ENCODE peak calls at places on chromosomes 6 and 20, in eight cellular contexts. L is breast epithelium; H is RWPE1; Z is AG10803; O is A549; D is fibroblast of the aortic adventitia; Y is CD4-positive, alpha-beta T cell; W is WTC11. P is an unnamed sample.

GRCh38 chr6:78487401-78487800 is 379.9 kb upstream of the IRAK1BP1 start:
- DNase-seq in L (no peak), H (no peak), Z (peak; percentile 33), O (no peak), D (no peak), Y (no peak), W (no peak), P (no peak)

GRCh38 chr6:28725890-28726348 is 197.9 kb downstream of the TRIM27 start:
- DNase-seq in L (no peak), H (no peak), Z (no peak), O (no peak), D (no peak), Y (no peak), W (peak; percentile 77), P (no peak)

GRCh38 chr6:11083956-11084355 is 9.7 kb upstream of the SMIM13 start:
- DNase-seq in L (no peak), H (no peak), Z (no peak), O (no peak), D (no peak), Y (no peak), W (no peak), P (no peak)

GRCh38 chr6:33788694-33789549 is at the start of gene LEMD2:
- DNase-seq in L (peak; percentile 91), H (peak; percentile 88), Z (peak; percentile 94), O (peak; percentile 81), D (peak; percentile 93), Y (peak; percentile 82), W (peak; percentile 91), P (peak; percentile 91)

GRCh38 chr6:89559487-89559886 is 79.1 kb downstream of the LYRM2 start:
- DNase-seq in L (no peak), H (no peak), Z (no peak), O (no peak), D (no peak), Y (no peak), W (peak; percentile 32), P (no peak)

GRCh38 chr6:150751296-150751695 is 114.2 kb upstream of the MTHFD1L start:
- DNase-seq in L (no peak), H (no peak), Z (peak; percentile 83), O (no peak), D (peak; percentile 33), Y (no peak), W (no peak), P (no peak)

GRCh38 chr6:41824571-41825569 is 37.4 kb downstream of the TOMM6 start:
- DNase-seq in L (no peak), H (no peak), Z (no peak), O (peak; percentile 28), D (no peak), Y (no peak), W (no peak), P (no peak)

GRCh38 chr6:26476893-26477292 is 19.1 kb downstream of the BTN2A1 start:
- DNase-seq in L (no peak), H (no peak), Z (no peak), O (no peak), D (no peak), Y (no peak), W (no peak), P (no peak)

GRCh38 chr6:3751730-3752537 is 421 bp upstream of the PXDC1 start:
- DNase-seq in L (peak; percentile 86), H (peak; percentile 82), Z (peak; percentile 94), O (peak; percentile 81), D (peak; percentile 92), Y (peak; percentile 20), W (peak; percentile 79), P (peak; percentile 91)
- TF ChIP-seq CTCF in L (peak; percentile 50), H (peak; percentile 65), Z (peak; percentile 32), O (peak; percentile 10), D (peak; percentile 51), Y (no peak), W (no peak), P (peak; percentile 72)

GRCh38 chr20:48406462-48407235 is 421.1 kb downstream of the PREX1 start:
- DNase-seq in L (no peak), H (no peak), Z (no peak), O (no peak), D (no peak), Y (no peak), W (no peak), P (no peak)

GRCh38 chr20:48403362-48403761 is 424.4 kb downstream of the PREX1 start:
- DNase-seq in L (no peak), H (no peak), Z (no peak), O (no peak), D (no peak), Y (no peak), W (no peak), P (no peak)

GRCh38 chr20:48407710-48408109 is 420.1 kb downstream of the PREX1 start:
- DNase-seq in L (no peak), H (no peak), Z (no peak), O (no peak), D (no peak), Y (no peak), W (no peak), P (no peak)

GRCh38 chr20:48405909-48406308 is 421.9 kb downstream of the PREX1 start:
- DNase-seq in L (no peak), H (no peak), Z (no peak), O (no peak), D (no peak), Y (no peak), W (peak; percentile 55), P (no peak)

DNA sequence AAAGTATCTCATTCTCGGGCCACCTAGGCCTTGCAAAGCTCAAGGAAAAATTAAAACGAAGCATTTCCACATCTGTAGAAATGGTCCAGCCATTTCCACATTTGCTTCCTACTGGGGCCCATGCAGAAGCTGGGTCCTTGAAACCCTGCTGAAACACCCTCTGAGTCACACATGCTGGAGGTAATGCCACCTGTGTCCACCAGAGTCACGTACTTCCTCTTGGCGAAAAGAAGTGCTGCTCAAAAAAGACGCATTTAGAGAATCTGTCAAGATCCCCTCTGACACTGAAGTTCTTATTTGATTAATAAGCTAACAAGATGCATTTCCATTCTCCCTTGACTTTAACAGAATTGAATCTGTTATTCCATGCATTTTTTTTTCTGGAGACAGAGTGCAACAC is 423.2 kb downstream of the PREX1 start:
- DNase-seq in L (no peak), H (peak; percentile 30), Z (no peak), O (peak; percentile 13), D (no peak), Y (no peak), W (no peak), P (no peak)
- TF ChIP-seq CTCF in L (no peak), H (no peak), Z (no peak), O (no peak), D (peak; percentile 8), Y (no peak), W (no peak), P (peak; percentile 55)

GRCh38 chr6:117546674-117547073 is 55.6 kb downstream of the GOPC start:
- DNase-seq in L (no peak), H (no peak), Z (no peak), O (no peak), D (no peak), Y (no peak), W (no peak), P (no peak)

GRCh38 chr6:117549606-117550005 is 52.7 kb downstream of the GOPC start:
- DNase-seq in L (no peak), H (no peak), Z (no peak), O (no peak), D (no peak), Y (no peak), W (no peak), P (no peak)

GRCh38 chr6:117550078-117550600 is 52.2 kb downstream of the GOPC start:
- DNase-seq in L (no peak), H (no peak), Z (no peak), O (no peak), D (no peak), Y (no peak), W (no peak), P (no peak)

GRCh38 chr6:117548797-117549301 is 53.5 kb downstream of the GOPC start:
- DNase-seq in L (no peak), H (peak; percentile 80), Z (peak; percentile 36), O (no peak), D (peak; percentile 71), Y (no peak), W (no peak), P (no peak)

DNA sequence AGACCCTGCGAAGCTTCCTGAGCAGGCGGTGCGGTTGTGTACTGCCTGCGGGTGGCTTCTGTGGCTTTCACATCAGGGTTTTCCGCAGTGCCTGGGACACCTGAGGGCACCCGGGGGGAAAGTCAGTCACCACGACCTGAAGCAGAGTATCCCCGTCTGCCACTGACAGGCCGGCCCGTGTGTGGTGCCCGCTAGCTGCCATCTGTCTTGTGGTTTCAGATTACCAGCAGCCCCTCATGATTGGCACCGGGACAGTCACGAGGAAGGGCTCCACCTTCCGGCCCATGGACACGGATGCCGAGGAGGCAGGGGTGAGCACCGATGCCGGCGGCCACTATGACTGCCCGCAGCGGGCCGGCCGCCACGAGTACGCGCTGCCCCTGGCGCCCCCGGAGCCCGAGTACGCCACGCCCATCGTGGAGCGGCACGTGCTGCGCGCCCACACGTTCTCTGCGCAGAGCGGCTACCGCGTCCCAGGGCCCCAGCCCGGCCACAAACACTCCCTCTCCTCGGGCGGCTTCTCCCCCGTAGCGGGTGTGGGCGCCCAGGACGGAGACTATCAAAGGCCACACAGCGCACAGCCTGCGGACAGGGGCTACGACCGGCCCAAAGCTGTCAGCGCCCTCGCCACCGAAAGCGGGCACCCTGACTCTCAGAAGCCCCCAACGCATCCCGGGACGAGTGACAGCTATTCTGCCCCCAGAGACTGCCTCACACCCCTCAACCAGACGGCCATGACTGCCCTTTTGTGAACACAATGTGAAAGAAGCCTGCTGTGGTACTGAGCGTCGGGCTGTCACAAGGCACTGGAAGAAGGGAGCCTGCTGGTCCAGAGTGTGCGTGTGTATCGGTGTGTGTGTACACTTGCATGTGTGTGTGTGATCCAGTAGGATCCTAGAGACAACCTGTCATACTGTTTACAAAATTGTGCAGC is 54.4 kb downstream of the GOPC start:
- DNase-seq in L (no peak), H (no peak), Z (peak; percentile 34), O (no peak), D (no peak), Y (peak; percentile 15), W (peak; percentile 79), P (no peak)
- TF ChIP-seq CTCF in L (no peak), H (no peak), Z (no peak), O (no peak), D (no peak), Y (no peak), W (no peak), P (no peak)

GRCh38 chr6:31643818-31644454 is 8.5 kb downstream of the BAG6 start:
- DNase-seq in L (no peak), H (no peak), Z (no peak), O (no peak), D (no peak), Y (no peak), W (no peak), P (no peak)
- TF ChIP-seq CTCF in L (no peak), H (no peak), Z (no peak), O (no peak), D (no peak), Y (no peak), W (no peak), P (no peak)

DNA sequence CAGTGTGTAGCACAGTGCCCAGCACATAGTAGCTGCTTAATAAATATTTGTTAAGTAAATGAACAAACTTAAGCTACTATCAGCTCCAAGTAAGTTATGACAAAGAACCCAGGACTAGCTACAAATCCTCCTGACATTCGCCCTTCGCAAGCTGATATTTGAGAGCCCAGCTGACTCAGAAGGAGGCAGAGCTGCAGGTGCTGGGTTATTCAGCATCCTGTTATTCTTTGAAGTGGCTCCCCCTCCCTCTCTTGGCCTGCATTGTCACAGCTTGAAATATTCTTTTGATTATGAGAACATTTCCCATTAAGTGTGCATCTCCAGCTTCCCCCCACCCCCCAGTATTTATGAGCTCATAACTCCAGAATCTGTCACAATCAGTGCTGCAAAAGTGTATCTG is 78.8 kb upstream of the RALY start:
- DNase-seq in L (no peak), H (peak; percentile 76), Z (no peak), O (peak; percentile 27), D (peak; percentile 45), Y (peak; percentile 40), W (no peak), P (no peak)
- TF ChIP-seq CTCF in L (no peak), H (no peak), Z (no peak), O (no peak), D (no peak), Y (no peak), W (no peak), P (no peak)